ENCODE peak calls at places on chromosomes 4 and X, in ten cellular contexts. H is mucosa of descending colon, C is psoas muscle, U is astrocyte of the spinal cord, N is colonic mucosa, D is BE2C, R is GM12878, T is gastrocnemius medialis, I is DND-41, Z is glutamatergic neuron. W is an unnamed sample.

GRCh38 chrX:1618689-1619088 is 3.8 kb downstream of the ASMT start:
- DNase-seq in H (no peak), C (no peak), U (no peak), N (no peak), D (no peak), R (no peak), T (no peak), I (no peak), Z (no peak), W (no peak)

GRCh38 chrX:17527135-17527701 is 152.2 kb downstream of the NHS start:
- DNase-seq in H (no peak), C (peak), U (no peak), N (peak), D (no peak), R (no peak), T (no peak), I (no peak), Z (no peak), W (peak)

GRCh38 chr4:186918466-186918865 is 194.8 kb upstream of the FAT1 start:
- DNase-seq in H (no peak), C (no peak), U (peak), N (no peak), D (no peak), R (no peak), T (no peak), I (no peak), Z (no peak), W (no peak)

GRCh38 chr4:183099537-183100297 is 660 bp downstream of the WWC2 start:
- DNase-seq in H (peak), C (peak), U (no peak), N (no peak), D (peak), R (no peak), T (no peak), I (no peak), Z (peak), W (no peak)

GRCh38 chr4:26178874-26179273 is 141.9 kb upstream of the RBPJ start:
- DNase-seq in H (no peak), C (peak), U (peak), N (no peak), D (no peak), R (no peak), T (peak), I (no peak), Z (no peak), W (no peak)

GRCh38 chrX:7385131-7385530 is 237.2 kb upstream of the PUDP start:
- DNase-seq in H (no peak), C (no peak), U (no peak), N (no peak), D (no peak), R (no peak), T (no peak), I (no peak), Z (no peak), W (no peak)

GRCh38 chr4:100828986-100829685 is 311.3 kb upstream of the EMCN start:
- DNase-seq in H (no peak), C (no peak), U (peak), N (no peak), D (no peak), R (no peak), T (no peak), I (no peak), Z (no peak), W (peak)

GRCh38 chr4:153537493-153537960 is 71.4 kb downstream of the TMEM131L start:
- DNase-seq in H (no peak), C (no peak), U (no peak), N (no peak), D (no peak), R (no peak), T (no peak), I (no peak), Z (no peak), W (no peak)

GRCh38 chrX:133645977-133646750 is 230.9 kb upstream of the GPC4 start:
- DNase-seq in H (no peak), C (no peak), U (peak), N (no peak), D (no peak), R (no peak), T (no peak), I (no peak), Z (no peak), W (peak)

GRCh38 chr4:129064717-129065116 is 28.6 kb downstream of the SCLT1 start:
- DNase-seq in H (no peak), C (no peak), U (peak), N (no peak), D (no peak), R (no peak), T (no peak), I (no peak), Z (no peak), W (peak)

GRCh38 chr4:71333960-71334951 is 4.6 kb upstream of the SLC4A4 start:
- DNase-seq in H (no peak), C (no peak), U (peak), N (no peak), D (no peak), R (no peak), T (no peak), I (no peak), Z (no peak), W (no peak)

GRCh38 chr4:2545321-2546013 is 9.0 kb downstream of the FAM193A start:
- DNase-seq in H (no peak), C (no peak), U (no peak), N (no peak), D (no peak), R (no peak), T (no peak), I (no peak), Z (no peak), W (no peak)

GRCh38 chr4:75015627-75016026 is 82.7 kb downstream of the PARM1 start:
- DNase-seq in H (no peak), C (no peak), U (no peak), N (no peak), D (no peak), R (no peak), T (no peak), I (no peak), Z (no peak), W (no peak)

GRCh38 chr4:182343435-182343834 is 100.2 kb downstream of the TENM3 start:
- DNase-seq in H (no peak), C (no peak), U (no peak), N (no peak), D (no peak), R (no peak), T (no peak), I (no peak), Z (no peak), W (no peak)

GRCh38 chr4:20370284-20370683 is 118.6 kb downstream of the SLIT2 start:
- DNase-seq in H (no peak), C (no peak), U (no peak), N (no peak), D (no peak), R (no peak), T (no peak), I (no peak), Z (no peak), W (peak)

GRCh38 chr4:5921074-5921473 is 28.2 kb upstream of the CRMP1 start:
- DNase-seq in H (no peak), C (no peak), U (no peak), N (no peak), D (no peak), R (no peak), T (no peak), I (no peak), Z (no peak), W (no peak)

GRCh38 chrX:49155243-49155899 is 7.2 kb upstream of the MAGIX start:
- DNase-seq in H (no peak), C (no peak), U (peak), N (peak), D (no peak), R (no peak), T (no peak), I (peak), Z (no peak), W (peak)

GRCh38 chr4:119692001-119692400 is 63.4 kb upstream of the PDE5A start:
- DNase-seq in H (no peak), C (no peak), U (peak), N (no peak), D (no peak), R (no peak), T (no peak), I (no peak), Z (no peak), W (no peak)

GRCh38 chrX:4263005-4263404 is 549.6 kb upstream of the PRKX start:
- DNase-seq in H (no peak), C (no peak), U (no peak), N (no peak), D (no peak), R (no peak), T (no peak), I (no peak), Z (no peak), W (no peak)

GRCh38 chr4:76747613-76748012 is 150.3 kb downstream of the SOWAHB start:
- DNase-seq in H (no peak), C (no peak), U (no peak), N (no peak), D (no peak), R (no peak), T (no peak), I (no peak), Z (no peak), W (no peak)

GRCh38 chr4:137968956-137969709 is 273.0 kb downstream of the SLC7A11 start:
- DNase-seq in H (no peak), C (no peak), U (peak), N (no peak), D (no peak), R (no peak), T (no peak), I (no peak), Z (no peak), W (peak)

GRCh38 chr4:7998447-7998846 is 58.8 kb upstream of the AFAP1 start:
- DNase-seq in H (no peak), C (no peak), U (no peak), N (no peak), D (no peak), R (no peak), T (no peak), I (no peak), Z (no peak), W (no peak)

DNA sequence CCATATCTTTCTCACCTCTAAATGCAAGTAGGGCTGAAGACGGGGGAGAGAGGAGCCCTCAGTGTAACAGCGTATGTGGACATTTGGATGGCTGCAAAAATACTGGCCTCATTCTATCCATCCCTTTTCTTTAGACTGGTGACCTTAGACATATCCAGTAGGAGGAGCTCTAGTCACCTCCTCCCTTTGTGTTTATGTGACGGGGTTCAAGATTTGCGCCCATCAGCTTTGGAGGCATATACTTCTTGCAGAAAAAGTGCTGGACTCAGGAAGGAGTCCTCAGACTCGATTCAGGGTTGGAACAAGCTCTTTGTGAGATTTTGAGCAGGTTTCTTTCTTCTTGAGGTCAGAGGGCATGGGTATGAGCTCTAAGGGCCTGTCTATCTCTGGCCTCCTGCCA is 86.2 kb downstream of the MAMLD1 start:
- DNase-seq in H (no peak), C (no peak), U (no peak), N (no peak), D (no peak), R (no peak), T (no peak), I (no peak), Z (no peak), W (no peak)
- TF ChIP-seq CTCF in H (no peak), C (no peak), U (no peak), N (no peak), D (no peak), R (peak), T (no peak), I (peak), Z (no peak), W (no peak)

GRCh38 chr4:40550900-40551546 is 78.6 kb downstream of the RBM47 start:
- DNase-seq in H (no peak), C (no peak), U (peak), N (peak), D (no peak), R (peak), T (no peak), I (peak), Z (no peak), W (peak)
- TF ChIP-seq CTCF in H (no peak), C (no peak), U (peak), N (peak), D (peak), R (peak), T (no peak), I (peak), Z (no peak), W (peak)

DNA sequence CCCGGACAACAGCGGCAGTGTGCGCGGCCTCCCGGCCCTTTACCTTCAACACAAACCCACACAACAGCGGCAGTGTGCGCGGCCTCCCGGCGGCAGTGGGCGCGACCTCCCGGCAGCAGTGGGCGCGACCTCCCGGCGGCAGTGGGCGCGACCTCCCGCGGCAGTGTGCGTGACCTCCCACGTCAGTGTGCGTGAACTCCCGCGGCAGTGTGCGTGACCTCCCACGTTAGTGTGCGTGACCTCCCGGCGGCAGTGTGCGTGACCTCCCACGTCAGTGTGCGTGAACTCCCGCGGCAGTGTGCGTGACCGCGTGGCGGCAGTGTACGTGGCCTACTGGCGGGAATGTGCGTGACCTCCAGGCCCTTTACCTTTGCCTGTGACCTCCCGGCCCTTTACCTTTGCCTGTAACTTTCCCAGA is 576.6 kb upstream of the FRG1 start:
- DNase-seq in H (no peak), C (no peak), U (no peak), N (no peak), D (no peak), R (no peak), T (no peak), I (no peak), Z (no peak), W (no peak)
- TF ChIP-seq CTCF in H (no peak), C (no peak), U (no peak), N (no peak), D (no peak), R (no peak), T (no peak), I (no peak), Z (no peak), W (no peak)

DNA sequence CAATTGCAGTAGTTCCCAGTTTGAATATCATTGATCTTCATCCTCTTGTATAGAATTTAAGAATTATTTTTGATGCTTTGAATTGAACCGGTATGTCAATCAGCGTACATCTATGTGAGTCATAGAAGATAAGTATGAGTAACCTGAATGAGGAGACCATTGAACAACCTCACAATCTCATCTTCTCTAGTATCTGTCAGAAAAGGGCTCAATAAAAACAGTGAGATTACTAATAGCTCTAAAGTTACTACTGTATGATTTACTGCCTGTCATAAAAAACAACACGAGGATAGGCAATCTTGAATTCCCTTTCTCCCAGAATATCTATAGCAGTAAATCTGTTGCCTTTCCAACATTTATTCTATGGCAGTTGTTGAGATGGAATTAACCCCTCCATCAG is 36.1 kb downstream of the PHOX2B start:
- DNase-seq in H (no peak), C (no peak), U (no peak), N (no peak), D (no peak), R (no peak), T (no peak), I (no peak), Z (no peak), W (no peak)
- TF ChIP-seq CTCF in H (no peak), C (no peak), U (no peak), N (no peak), D (no peak), R (no peak), T (no peak), I (no peak), Z (no peak), W (no peak)

W was measured in fibroblast of pulmonary artery.